ENCODE peak calls at places on chromosomes 5 and 9, in four cellular contexts. One of them, this sample, is unnamed.
A peak's percentile ranks its signal among the peaks of the same experiment; 100 is the strongest.

GRCh38 chr9:18260527-18260926 is 213.4 kb upstream of the ADAMTSL1 start:
- DNase-seq in lower lobe of right lung: no peak
- DNase-seq in CD4-positive, CD25-positive, alpha-beta regulatory T cell: no peak
- DNase-seq in HepG2: no peak
- DNase-seq in this sample: no peak

GRCh38 chr9:92754091-92754740 is 10.4 kb downstream of the BICD2 start:
- DNase-seq in CD4-positive, CD25-positive, alpha-beta regulatory T cell: no peak
- DNase-seq in lower lobe of right lung: no peak
- DNase-seq in HepG2: no peak
- DNase-seq in this sample: peak; percentile 16

GRCh38 chr9:16105576-16105975 is 552.7 kb downstream of the CCDC171 start:
- DNase-seq in lower lobe of right lung: no peak
- DNase-seq in HepG2: no peak
- DNase-seq in CD4-positive, CD25-positive, alpha-beta regulatory T cell: no peak
- DNase-seq in this sample: no peak

GRCh38 chr5:111984044-111984443 is 227.1 kb upstream of the NREP start:
- DNase-seq in CD4-positive, CD25-positive, alpha-beta regulatory T cell: no peak
- DNase-seq in lower lobe of right lung: no peak
- DNase-seq in HepG2: no peak
- DNase-seq in this sample: no peak

GRCh38 chr5:79495311-79495710 is 18.6 kb downstream of the HOMER1 start:
- DNase-seq in CD4-positive, CD25-positive, alpha-beta regulatory T cell: no peak
- DNase-seq in HepG2: peak; percentile 36
- DNase-seq in lower lobe of right lung: no peak
- DNase-seq in this sample: no peak

GRCh38 chr5:141529002-141529401 is 40.1 kb downstream of the PCDHGC5 start:
- DNase-seq in lower lobe of right lung: no peak
- DNase-seq in CD4-positive, CD25-positive, alpha-beta regulatory T cell: no peak
- DNase-seq in HepG2: no peak
- DNase-seq in this sample: peak; percentile 49

GRCh38 chr9:135583686-135584011 is 22.1 kb downstream of the PAEP start:
- DNase-seq in HepG2: no peak
- DNase-seq in CD4-positive, CD25-positive, alpha-beta regulatory T cell: no peak
- DNase-seq in lower lobe of right lung: no peak
- DNase-seq in this sample: no peak

GRCh38 chr9:100352201-100352726 is 478 bp downstream of the TEX10 start:
- DNase-seq in HepG2: no peak
- DNase-seq in lower lobe of right lung: peak; percentile 56
- DNase-seq in CD4-positive, CD25-positive, alpha-beta regulatory T cell: peak; percentile 32
- DNase-seq in this sample: peak; percentile 71

GRCh38 chr9:113523421-113524141 is 60.1 kb downstream of the RGS3 start:
- DNase-seq in HepG2: no peak
- DNase-seq in CD4-positive, CD25-positive, alpha-beta regulatory T cell: peak; percentile 39
- DNase-seq in lower lobe of right lung: peak; percentile 70
- DNase-seq in this sample: peak; percentile 60

GRCh38 chr5:68771221-68771620 is 322.6 kb upstream of the SLC30A5 start:
- DNase-seq in lower lobe of right lung: no peak
- DNase-seq in CD4-positive, CD25-positive, alpha-beta regulatory T cell: no peak
- DNase-seq in HepG2: no peak
- DNase-seq in this sample: no peak

GRCh38 chr5:13359326-13359725 is 585.2 kb downstream of the DNAH5 start:
- DNase-seq in lower lobe of right lung: no peak
- DNase-seq in CD4-positive, CD25-positive, alpha-beta regulatory T cell: no peak
- DNase-seq in HepG2: no peak
- DNase-seq in this sample: no peak

GRCh38 chr9:133249337-133249736 is 25.7 kb downstream of the ABO start:
- DNase-seq in lower lobe of right lung: no peak
- DNase-seq in HepG2: no peak
- DNase-seq in CD4-positive, CD25-positive, alpha-beta regulatory T cell: no peak
- DNase-seq in this sample: no peak

GRCh38 chr9:131122158-131122557 is 3.2 kb upstream of the NUP214 start:
- DNase-seq in CD4-positive, CD25-positive, alpha-beta regulatory T cell: no peak
- DNase-seq in lower lobe of right lung: no peak
- DNase-seq in HepG2: peak; percentile 65
- DNase-seq in this sample: no peak

GRCh38 chr5:38023799-38024198 is 184.0 kb upstream of the GDNF start:
- DNase-seq in CD4-positive, CD25-positive, alpha-beta regulatory T cell: no peak
- DNase-seq in lower lobe of right lung: no peak
- DNase-seq in HepG2: peak; percentile 12
- DNase-seq in this sample: no peak

GRCh38 chr5:158080112-158080511 is 221.2 kb upstream of the CLINT1 start:
- DNase-seq in lower lobe of right lung: no peak
- DNase-seq in HepG2: no peak
- DNase-seq in CD4-positive, CD25-positive, alpha-beta regulatory T cell: no peak
- DNase-seq in this sample: no peak

GRCh38 chr5:123036391-123037103 is at the start of gene PPIC:
- DNase-seq in CD4-positive, CD25-positive, alpha-beta regulatory T cell: no peak
- DNase-seq in lower lobe of right lung: peak; percentile 91
- DNase-seq in HepG2: peak; percentile 50
- DNase-seq in this sample: peak; percentile 94

GRCh38 chr9:18333157-18333556 is 140.8 kb upstream of the ADAMTSL1 start:
- DNase-seq in HepG2: no peak
- DNase-seq in lower lobe of right lung: no peak
- DNase-seq in CD4-positive, CD25-positive, alpha-beta regulatory T cell: no peak
- DNase-seq in this sample: no peak

GRCh38 chr5:103207001-103207400 is 51.6 kb upstream of the MACIR start:
- DNase-seq in HepG2: no peak
- DNase-seq in lower lobe of right lung: no peak
- DNase-seq in CD4-positive, CD25-positive, alpha-beta regulatory T cell: no peak
- DNase-seq in this sample: no peak

GRCh38 chr5:149708981-149709594 is 21.0 kb upstream of the PPARGC1B start:
- DNase-seq in HepG2: no peak
- DNase-seq in CD4-positive, CD25-positive, alpha-beta regulatory T cell: no peak
- DNase-seq in lower lobe of right lung: no peak
- DNase-seq in this sample: no peak
- H3K27me3 ChIP-seq in HepG2: peaks cover 2% of the 10 kb centered on the region
- H3K27me3 ChIP-seq in CD4-positive, CD25-positive, alpha-beta regulatory T cell: peaks cover 19% of the 10 kb centered on the region
- H3K27me3 ChIP-seq in lower lobe of right lung: no peaks in the 10 kb centered on the region
- H3K27me3 ChIP-seq in this sample: peaks cover 7% of the 10 kb centered on the region

GRCh38 chr9:122819326-122819725 is 9.1 kb downstream of the PDCL start:
- DNase-seq in lower lobe of right lung: no peak
- DNase-seq in CD4-positive, CD25-positive, alpha-beta regulatory T cell: no peak
- DNase-seq in HepG2: no peak
- DNase-seq in this sample: no peak

GRCh38 chr9:122815544-122815943 is 12.8 kb downstream of the PDCL start:
- DNase-seq in HepG2: no peak
- DNase-seq in CD4-positive, CD25-positive, alpha-beta regulatory T cell: no peak
- DNase-seq in lower lobe of right lung: no peak
- DNase-seq in this sample: no peak

GRCh38 chr9:122814545-122814944 is 13.8 kb downstream of the PDCL start:
- DNase-seq in CD4-positive, CD25-positive, alpha-beta regulatory T cell: no peak
- DNase-seq in lower lobe of right lung: no peak
- DNase-seq in HepG2: no peak
- DNase-seq in this sample: no peak

GRCh38 chr9:122812736-122813135 is 12.8 kb downstream of the OR1K1 start:
- DNase-seq in CD4-positive, CD25-positive, alpha-beta regulatory T cell: no peak
- DNase-seq in lower lobe of right lung: no peak
- DNase-seq in HepG2: no peak
- DNase-seq in this sample: no peak

DNA sequence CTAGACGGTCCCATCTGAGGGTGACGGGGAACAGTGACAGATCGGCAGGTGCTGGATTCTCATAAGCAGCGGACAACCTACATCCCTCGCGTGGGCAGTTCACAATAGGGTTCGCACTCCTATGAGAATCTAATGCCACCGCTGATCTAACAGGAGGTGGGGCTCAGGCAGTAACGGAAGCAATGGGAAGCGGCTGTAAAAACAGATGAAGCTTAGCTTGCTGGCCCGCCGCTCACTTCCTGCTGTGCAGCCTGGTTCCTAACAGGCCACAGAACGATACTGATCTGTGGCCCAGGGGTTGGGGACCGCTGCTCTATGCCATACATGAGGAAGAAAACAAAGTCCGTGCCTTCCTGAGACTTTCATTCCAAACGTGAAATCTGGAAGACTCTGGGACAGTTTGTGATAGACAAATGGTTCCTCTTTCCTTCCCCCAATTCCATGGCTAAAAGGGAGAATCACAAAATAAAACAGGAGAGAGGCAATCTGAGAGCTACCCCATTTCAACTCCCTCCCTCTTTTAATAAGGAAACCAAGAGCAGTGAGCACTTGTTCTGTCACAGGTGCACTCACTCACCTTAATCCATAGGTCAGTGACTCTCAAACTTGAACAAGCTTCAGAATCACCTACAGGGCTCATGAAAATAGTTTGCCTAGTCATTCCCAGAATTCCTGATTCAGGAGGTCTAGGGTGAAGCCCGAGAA is 12.1 kb downstream of the PDCL start:
- DNase-seq in CD4-positive, CD25-positive, alpha-beta regulatory T cell: peak; percentile 80
- DNase-seq in HepG2: no peak
- DNase-seq in lower lobe of right lung: peak; percentile 60
- DNase-seq in this sample: no peak
- H3K27ac ChIP-seq in CD4-positive, CD25-positive, alpha-beta regulatory T cell: peak overlapping the region; percentile 75
- H3K27ac ChIP-seq in HepG2: no peak overlapping the region
- H3K27ac ChIP-seq in lower lobe of right lung: peak overlapping the region; percentile 53
- H3K27ac ChIP-seq in this sample: no peak overlapping the region

GRCh38 chr5:21184566-21184965 is 1196.6 kb upstream of the CDH18 start:
- DNase-seq in CD4-positive, CD25-positive, alpha-beta regulatory T cell: no peak
- DNase-seq in lower lobe of right lung: no peak
- DNase-seq in HepG2: no peak
- DNase-seq in this sample: no peak

GRCh38 chr5:21181726-21182125 is 1193.7 kb upstream of the CDH18 start:
- DNase-seq in HepG2: no peak
- DNase-seq in CD4-positive, CD25-positive, alpha-beta regulatory T cell: no peak
- DNase-seq in lower lobe of right lung: no peak
- DNase-seq in this sample: no peak
- H3K4me1 ChIP-seq in HepG2: peaks cover 11% of the 10 kb centered on the region
- H3K4me1 ChIP-seq in CD4-positive, CD25-positive, alpha-beta regulatory T cell: no peaks in the 10 kb centered on the region
- H3K4me1 ChIP-seq in lower lobe of right lung: no peaks in the 10 kb centered on the region
- H3K4me1 ChIP-seq in this sample: no peaks in the 10 kb centered on the region

GRCh38 chr5:1008451-1009358 is at the start of gene NKD2:
- DNase-seq in lower lobe of right lung: peak; percentile 51
- DNase-seq in HepG2: no peak
- DNase-seq in CD4-positive, CD25-positive, alpha-beta regulatory T cell: peak; percentile 27
- DNase-seq in this sample: peak; percentile 17
- H3K27me3 ChIP-seq in lower lobe of right lung: peaks cover 64% of the 10 kb centered on the region
- H3K27me3 ChIP-seq in HepG2: peaks cover 53% of the 10 kb centered on the region
- H3K27me3 ChIP-seq in CD4-positive, CD25-positive, alpha-beta regulatory T cell: peaks cover 10% of the 10 kb centered on the region
- H3K27me3 ChIP-seq in this sample: no peaks in the 10 kb centered on the region

GRCh38 chr9:91491624-91492023 is 68.0 kb upstream of the NFIL3 start:
- DNase-seq in lower lobe of right lung: no peak
- DNase-seq in HepG2: no peak
- DNase-seq in CD4-positive, CD25-positive, alpha-beta regulatory T cell: no peak
- DNase-seq in this sample: no peak
- H3K27ac ChIP-seq in lower lobe of right lung: no peak overlapping the region
- H3K27ac ChIP-seq in HepG2: no peak overlapping the region
- H3K27ac ChIP-seq in CD4-positive, CD25-positive, alpha-beta regulatory T cell: no peak overlapping the region
- H3K27ac ChIP-seq in this sample: no peak overlapping the region

GRCh38 chr5:72295539-72295938 is 24.5 kb downstream of the MRPS27 start:
- DNase-seq in CD4-positive, CD25-positive, alpha-beta regulatory T cell: no peak
- DNase-seq in lower lobe of right lung: no peak
- DNase-seq in HepG2: peak; percentile 95
- DNase-seq in this sample: no peak
- H3K4me1 ChIP-seq in CD4-positive, CD25-positive, alpha-beta regulatory T cell: no peaks in the 10 kb centered on the region
- H3K4me1 ChIP-seq in lower lobe of right lung: no peaks in the 10 kb centered on the region
- H3K4me1 ChIP-seq in HepG2: peaks cover 65% of the 10 kb centered on the region
- H3K4me1 ChIP-seq in this sample: peaks cover 4% of the 10 kb centered on the region

GRCh38 chr5:140058212-140058932 is 15.3 kb upstream of the NRG2 start:
- DNase-seq in lower lobe of right lung: no peak
- DNase-seq in HepG2: no peak
- DNase-seq in CD4-positive, CD25-positive, alpha-beta regulatory T cell: no peak
- DNase-seq in this sample: no peak
- H3K27me3 ChIP-seq in lower lobe of right lung: peaks cover 12% of the 10 kb centered on the region
- H3K27me3 ChIP-seq in HepG2: peaks cover 37% of the 10 kb centered on the region
- H3K27me3 ChIP-seq in CD4-positive, CD25-positive, alpha-beta regulatory T cell: peaks cover 16% of the 10 kb centered on the region
- H3K27me3 ChIP-seq in this sample: no peaks in the 10 kb centered on the region

GRCh38 chr5:81779125-81779934 is 28.4 kb upstream of the SSBP2 start:
- DNase-seq in CD4-positive, CD25-positive, alpha-beta regulatory T cell: peak; percentile 71
- DNase-seq in HepG2: no peak
- DNase-seq in lower lobe of right lung: peak; percentile 84
- DNase-seq in this sample: peak; percentile 87

GRCh38 chr5:81776258-81776657 is 25.4 kb upstream of the SSBP2 start:
- DNase-seq in CD4-positive, CD25-positive, alpha-beta regulatory T cell: no peak
- DNase-seq in lower lobe of right lung: no peak
- DNase-seq in HepG2: no peak
- DNase-seq in this sample: no peak

GRCh38 chr5:81782811-81783210 is 31.9 kb upstream of the SSBP2 start:
- DNase-seq in lower lobe of right lung: no peak
- DNase-seq in CD4-positive, CD25-positive, alpha-beta regulatory T cell: no peak
- DNase-seq in HepG2: no peak
- DNase-seq in this sample: no peak

GRCh38 chr5:81779935-81780266 is 29.0 kb upstream of the SSBP2 start:
- DNase-seq in lower lobe of right lung: no peak
- DNase-seq in HepG2: no peak
- DNase-seq in CD4-positive, CD25-positive, alpha-beta regulatory T cell: no peak
- DNase-seq in this sample: no peak

DNA sequence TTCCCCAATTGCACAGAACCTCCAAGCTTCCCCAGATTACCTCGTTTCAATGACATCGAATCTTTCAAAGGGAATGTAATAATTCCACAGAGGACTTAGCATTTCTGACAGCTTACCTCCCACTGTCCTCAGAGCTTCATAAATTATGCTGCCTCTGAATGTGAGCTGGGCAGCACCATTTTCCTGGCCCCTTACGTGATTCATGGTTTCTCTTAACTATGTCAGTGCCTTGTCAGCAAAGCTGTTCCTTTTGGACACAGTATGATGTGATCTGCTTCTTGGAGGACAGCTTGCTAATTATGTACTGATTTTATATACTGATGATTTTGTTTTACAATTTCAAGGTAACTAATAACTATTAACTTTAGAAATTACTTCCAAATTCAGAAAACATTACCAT is 27.7 kb upstream of the SSBP2 start:
- DNase-seq in HepG2: no peak
- DNase-seq in CD4-positive, CD25-positive, alpha-beta regulatory T cell: no peak
- DNase-seq in lower lobe of right lung: no peak
- DNase-seq in this sample: no peak
- H3K27ac ChIP-seq in HepG2: no peak overlapping the region
- H3K27ac ChIP-seq in CD4-positive, CD25-positive, alpha-beta regulatory T cell: peak overlapping the region; percentile 61
- H3K27ac ChIP-seq in lower lobe of right lung: peak overlapping the region; percentile 81
- H3K27ac ChIP-seq in this sample: peak overlapping the region; percentile 78

GRCh38 chr5:107483625-107484024 is 187.1 kb downstream of the EFNA5 start:
- DNase-seq in HepG2: no peak
- DNase-seq in CD4-positive, CD25-positive, alpha-beta regulatory T cell: no peak
- DNase-seq in lower lobe of right lung: no peak
- DNase-seq in this sample: no peak
- H3K4me1 ChIP-seq in HepG2: no peaks in the 10 kb centered on the region
- H3K4me1 ChIP-seq in CD4-positive, CD25-positive, alpha-beta regulatory T cell: no peaks in the 10 kb centered on the region
- H3K4me1 ChIP-seq in lower lobe of right lung: no peaks in the 10 kb centered on the region
- H3K4me1 ChIP-seq in this sample: no peaks in the 10 kb centered on the region

This sample was measured in tibial artery.